ENCODE peak calls at places on chromosomes 3 and 15, in four cellular contexts. One of them, this sample, is unnamed.

GRCh38 chr15:101286471-101287114 is 8.5 kb downstream of the SNRPA1 start:
- DNase-seq in fibroblast of the aortic adventitia: no peak
- DNase-seq in BJ: no peak
- DNase-seq in astrocyte of the spinal cord: no peak
- DNase-seq in this sample: no peak

GRCh38 chr3:107796786-107797185 is 274.0 kb downstream of the BBX start:
- DNase-seq in BJ: no peak
- DNase-seq in fibroblast of the aortic adventitia: peak; percentile 90
- DNase-seq in astrocyte of the spinal cord: peak; percentile 70
- DNase-seq in this sample: no peak

GRCh38 chr3:105801397-105801796 is 67.4 kb downstream of the CBLB start:
- DNase-seq in fibroblast of the aortic adventitia: no peak
- DNase-seq in astrocyte of the spinal cord: no peak
- DNase-seq in BJ: no peak
- DNase-seq in this sample: no peak

GRCh38 chr3:155416500-155417118 is 123.1 kb upstream of the STRIT1 start:
- DNase-seq in fibroblast of the aortic adventitia: peak; percentile 68
- DNase-seq in astrocyte of the spinal cord: no peak
- DNase-seq in BJ: peak; percentile 46
- DNase-seq in this sample: peak; percentile 86

GRCh38 chr3:179181993-179182551 is 33.9 kb downstream of the PIK3CA start:
- DNase-seq in astrocyte of the spinal cord: peak; percentile 32
- DNase-seq in fibroblast of the aortic adventitia: no peak
- DNase-seq in BJ: no peak
- DNase-seq in this sample: no peak

GRCh38 chr3:162134571-162134970 is 638.0 kb downstream of the OTOL1 start:
- DNase-seq in fibroblast of the aortic adventitia: no peak
- DNase-seq in BJ: no peak
- DNase-seq in astrocyte of the spinal cord: no peak
- DNase-seq in this sample: no peak

GRCh38 chr3:12545473-12545791 is at the start of gene MKRN2OS:
- DNase-seq in astrocyte of the spinal cord: no peak
- DNase-seq in fibroblast of the aortic adventitia: no peak
- DNase-seq in BJ: no peak
- DNase-seq in this sample: peak; percentile 23

GRCh38 chr15:66630801-66631351 is 65.1 kb upstream of the LCTL start:
- DNase-seq in astrocyte of the spinal cord: no peak
- DNase-seq in BJ: no peak
- DNase-seq in fibroblast of the aortic adventitia: no peak
- DNase-seq in this sample: no peak

GRCh38 chr3:33467786-33468185 is 27.6 kb upstream of the UBP1 start:
- DNase-seq in BJ: no peak
- DNase-seq in fibroblast of the aortic adventitia: peak; percentile 73
- DNase-seq in astrocyte of the spinal cord: no peak
- DNase-seq in this sample: no peak

GRCh38 chr15:48266029-48266428 is 59.9 kb downstream of the SLC12A1 start:
- DNase-seq in astrocyte of the spinal cord: peak; percentile 15
- DNase-seq in BJ: no peak
- DNase-seq in fibroblast of the aortic adventitia: no peak
- DNase-seq in this sample: no peak

GRCh38 chr3:99131876-99132275 is 230.4 kb upstream of the DCBLD2 start:
- DNase-seq in BJ: no peak
- DNase-seq in fibroblast of the aortic adventitia: peak; percentile 33
- DNase-seq in astrocyte of the spinal cord: peak; percentile 38
- DNase-seq in this sample: no peak

GRCh38 chr3:122754867-122755835 is 38.5 kb downstream of the HSPBAP1 start:
- DNase-seq in astrocyte of the spinal cord: peak; percentile 39
- DNase-seq in BJ: no peak
- DNase-seq in fibroblast of the aortic adventitia: peak; percentile 52
- DNase-seq in this sample: peak; percentile 56

GRCh38 chr3:157793745-157794144 is 290.5 kb upstream of the VEPH1 start:
- DNase-seq in BJ: no peak
- DNase-seq in fibroblast of the aortic adventitia: no peak
- DNase-seq in astrocyte of the spinal cord: no peak
- DNase-seq in this sample: no peak

GRCh38 chr3:102741694-102742093 is 306.9 kb downstream of the ZPLD1 start:
- DNase-seq in BJ: no peak
- DNase-seq in astrocyte of the spinal cord: no peak
- DNase-seq in fibroblast of the aortic adventitia: no peak
- DNase-seq in this sample: no peak

GRCh38 chr3:102737353-102737752 is 302.5 kb downstream of the ZPLD1 start:
- DNase-seq in fibroblast of the aortic adventitia: no peak
- DNase-seq in BJ: no peak
- DNase-seq in astrocyte of the spinal cord: no peak
- DNase-seq in this sample: peak; percentile 53

GRCh38 chr3:102736961-102737304 is 302.1 kb downstream of the ZPLD1 start:
- DNase-seq in fibroblast of the aortic adventitia: no peak
- DNase-seq in astrocyte of the spinal cord: no peak
- DNase-seq in BJ: no peak
- DNase-seq in this sample: no peak

GRCh38 chr3:102736288-102736960 is 301.6 kb downstream of the ZPLD1 start:
- DNase-seq in BJ: no peak
- DNase-seq in fibroblast of the aortic adventitia: no peak
- DNase-seq in astrocyte of the spinal cord: no peak
- DNase-seq in this sample: no peak

DNA sequence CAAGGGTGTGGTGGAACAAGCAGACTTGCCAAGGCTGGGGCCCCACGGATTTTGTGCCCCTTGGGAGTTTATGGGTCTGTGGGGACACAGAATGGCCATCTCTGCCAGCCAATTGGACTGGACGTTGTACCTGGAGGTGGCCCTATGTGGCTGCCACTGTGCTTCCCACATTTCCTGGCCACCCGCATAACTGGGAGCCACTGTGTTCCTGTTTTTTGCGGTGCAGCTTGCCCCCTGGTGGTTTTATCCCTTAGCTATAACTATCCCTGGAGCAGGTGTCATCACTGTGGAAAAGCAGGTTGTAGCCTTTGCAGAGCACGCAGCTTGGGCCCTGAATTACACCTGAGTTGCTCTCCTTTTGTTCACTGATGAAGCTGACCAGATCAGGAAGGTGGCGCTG is 306.3 kb downstream of the ZPLD1 start:
- DNase-seq in BJ: no peak
- DNase-seq in astrocyte of the spinal cord: no peak
- DNase-seq in fibroblast of the aortic adventitia: no peak
- DNase-seq in this sample: no peak
- TF ChIP-seq CTCF in BJ: peak; percentile 20
- TF ChIP-seq CTCF in astrocyte of the spinal cord: no peak
- TF ChIP-seq CTCF in fibroblast of the aortic adventitia: no peak
- TF ChIP-seq CTCF in this sample: no peak

GRCh38 chr15:42750306-42750705 is 13.4 kb upstream of the CDAN1 start:
- DNase-seq in astrocyte of the spinal cord: no peak
- DNase-seq in fibroblast of the aortic adventitia: no peak
- DNase-seq in BJ: no peak
- DNase-seq in this sample: no peak
- TF ChIP-seq CTCF in astrocyte of the spinal cord: no peak
- TF ChIP-seq CTCF in fibroblast of the aortic adventitia: no peak
- TF ChIP-seq CTCF in BJ: no peak
- TF ChIP-seq CTCF in this sample: no peak

DNA sequence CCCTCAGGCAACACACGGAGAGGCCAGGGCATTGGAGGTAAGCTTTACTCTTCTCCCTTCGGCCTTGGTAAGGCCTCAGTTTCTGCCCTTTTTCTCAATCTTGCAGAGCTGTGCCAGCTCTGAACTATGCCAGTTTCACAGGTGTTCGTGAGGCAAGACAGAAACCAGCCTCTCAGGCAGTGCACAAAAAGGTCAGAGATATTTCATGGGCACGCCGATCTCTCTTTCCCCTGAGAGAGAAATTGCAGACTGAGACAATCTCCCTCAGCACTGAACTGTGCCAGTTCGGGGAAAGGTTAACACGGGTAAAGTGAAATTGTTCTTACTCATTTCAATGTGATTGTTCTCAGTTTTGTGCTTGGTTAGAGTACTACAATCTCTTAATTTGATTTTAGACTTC is 88.5 kb downstream of the GMNC start:
- DNase-seq in BJ: no peak
- DNase-seq in fibroblast of the aortic adventitia: no peak
- DNase-seq in astrocyte of the spinal cord: no peak
- DNase-seq in this sample: no peak
- TF ChIP-seq CTCF in BJ: no peak
- TF ChIP-seq CTCF in fibroblast of the aortic adventitia: no peak
- TF ChIP-seq CTCF in astrocyte of the spinal cord: no peak
- TF ChIP-seq CTCF in this sample: no peak

GRCh38 chr3:52084954-52085730 is 28.8 kb upstream of the DUSP7 start:
- DNase-seq in BJ: no peak
- DNase-seq in astrocyte of the spinal cord: no peak
- DNase-seq in fibroblast of the aortic adventitia: no peak
- DNase-seq in this sample: peak; percentile 71
- TF ChIP-seq CTCF in BJ: no peak
- TF ChIP-seq CTCF in astrocyte of the spinal cord: no peak
- TF ChIP-seq CTCF in fibroblast of the aortic adventitia: no peak
- TF ChIP-seq CTCF in this sample: no peak

GRCh38 chr3:48465531-48466378 is 19.2 kb downstream of the ATRIP start:
- DNase-seq in BJ: peak; percentile 99
- DNase-seq in astrocyte of the spinal cord: peak; percentile 100
- DNase-seq in fibroblast of the aortic adventitia: peak; percentile 100
- DNase-seq in this sample: peak; percentile 100
- TF ChIP-seq CTCF in BJ: peak; percentile 78
- TF ChIP-seq CTCF in astrocyte of the spinal cord: peak; percentile 77
- TF ChIP-seq CTCF in fibroblast of the aortic adventitia: peak; percentile 72
- TF ChIP-seq CTCF in this sample: peak; percentile 80

GRCh38 chr3:89079944-89080343 is 27.5 kb upstream of the EPHA3 start:
- DNase-seq in fibroblast of the aortic adventitia: no peak
- DNase-seq in astrocyte of the spinal cord: no peak
- DNase-seq in BJ: no peak
- DNase-seq in this sample: no peak
- TF ChIP-seq CTCF in fibroblast of the aortic adventitia: no peak
- TF ChIP-seq CTCF in astrocyte of the spinal cord: no peak
- TF ChIP-seq CTCF in BJ: no peak
- TF ChIP-seq CTCF in this sample: no peak

GRCh38 chr15:24675332-24676144 is at the start of gene NPAP1:
- DNase-seq in fibroblast of the aortic adventitia: no peak
- DNase-seq in BJ: no peak
- DNase-seq in astrocyte of the spinal cord: no peak
- DNase-seq in this sample: no peak

GRCh38 chr15:24676431-24676830 is 856 bp downstream of the NPAP1 start:
- DNase-seq in BJ: no peak
- DNase-seq in astrocyte of the spinal cord: no peak
- DNase-seq in fibroblast of the aortic adventitia: no peak
- DNase-seq in this sample: no peak

GRCh38 chr15:24684313-24684712 is 8.7 kb downstream of the NPAP1 start:
- DNase-seq in BJ: no peak
- DNase-seq in fibroblast of the aortic adventitia: no peak
- DNase-seq in astrocyte of the spinal cord: no peak
- DNase-seq in this sample: no peak

GRCh38 chr15:24683736-24684135 is 8.2 kb downstream of the NPAP1 start:
- DNase-seq in BJ: no peak
- DNase-seq in astrocyte of the spinal cord: no peak
- DNase-seq in fibroblast of the aortic adventitia: no peak
- DNase-seq in this sample: no peak

GRCh38 chr15:24678485-24678884 is 2.9 kb downstream of the NPAP1 start:
- DNase-seq in BJ: no peak
- DNase-seq in fibroblast of the aortic adventitia: no peak
- DNase-seq in astrocyte of the spinal cord: no peak
- DNase-seq in this sample: peak; percentile 45
- TF ChIP-seq CTCF in BJ: no peak
- TF ChIP-seq CTCF in fibroblast of the aortic adventitia: no peak
- TF ChIP-seq CTCF in astrocyte of the spinal cord: no peak
- TF ChIP-seq CTCF in this sample: no peak